ENCODE peak calls at places on chromosomes 1 and 21, in seven cellular contexts. L, H, E, I, O, Y and G are unnamed samples.

GRCh38 chr1:22295856-22296255 is 153.0 kb upstream of the WNT4 start:
- DNase-seq in I (no peak), H (no peak), L (no peak), Y (no peak), E (no peak), O (no peak), G (peak)

GRCh38 chr1:167456926-167457325 is 61.4 kb downstream of the CD247 start:
- DNase-seq in O (no peak), L (no peak), I (no peak), E (no peak), H (no peak), Y (no peak), G (no peak)

GRCh38 chr1:203577874-203578464 is 48.7 kb upstream of the ATP2B4 start:
- DNase-seq in Y (no peak), L (no peak), O (no peak), I (no peak), E (no peak), H (no peak), G (no peak)

GRCh38 chr21:41098076-41098475 is 69.9 kb upstream of the BACE2 start:
- DNase-seq in E (no peak), L (no peak), H (no peak), I (no peak), Y (no peak), O (no peak), G (no peak)

GRCh38 chr1:159179906-159180305 is 8.5 kb downstream of the CADM3 start:
- DNase-seq in E (no peak), H (no peak), I (no peak), O (no peak), Y (no peak), L (no peak), G (no peak)

GRCh38 chr1:101174722-101175121 is 62.1 kb upstream of the S1PR1 start:
- DNase-seq in E (no peak), I (peak), H (no peak), O (no peak), Y (peak), L (no peak), G (no peak)

GRCh38 chr1:25773441-25774125 is 26.4 kb upstream of the SELENON start:
- DNase-seq in E (no peak), L (peak), O (no peak), H (peak), I (no peak), Y (no peak), G (no peak)

GRCh38 chr1:218813247-218813646 is 360.4 kb upstream of the LYPLAL1 start:
- DNase-seq in O (no peak), L (no peak), I (peak), E (no peak), Y (no peak), H (no peak), G (no peak)

GRCh38 chr1:110370827-110371226 is 20.0 kb downstream of the SLC16A4 start:
- DNase-seq in Y (peak), I (peak), H (no peak), O (no peak), L (no peak), E (no peak), G (no peak)

GRCh38 chr1:170959385-170959784 is 24.1 kb downstream of the MROH9 start:
- DNase-seq in O (no peak), L (no peak), Y (no peak), H (no peak), I (no peak), E (no peak), G (no peak)

GRCh38 chr1:52237430-52237829 is 95.5 kb downstream of the ZFYVE9 start:
- DNase-seq in I (peak), L (no peak), Y (no peak), E (no peak), O (no peak), H (no peak), G (no peak)

GRCh38 chr1:174428033-174428432 is 19.7 kb upstream of the GPR52 start:
- DNase-seq in E (no peak), I (peak), Y (no peak), H (no peak), O (no peak), L (no peak), G (no peak)

GRCh38 chr1:31795801-31796621 is 19.8 kb downstream of the SPOCD1 start:
- DNase-seq in E (peak), I (peak), L (no peak), O (no peak), Y (no peak), H (peak), G (peak)

GRCh38 chr1:17627239-17628052 is 87.9 kb downstream of the ARHGEF10L start:
- DNase-seq in Y (no peak), I (no peak), H (no peak), E (no peak), O (no peak), L (no peak), G (no peak)

GRCh38 chr1:179369751-179370341 is 4.1 kb downstream of the AXDND1 start:
- DNase-seq in O (no peak), L (peak), Y (peak), E (no peak), H (peak), I (peak), G (no peak)

GRCh38 chr1:209567788-209568187 is 15.7 kb upstream of the CAMK1G start:
- DNase-seq in L (no peak), H (no peak), Y (no peak), E (no peak), I (peak), O (no peak), G (no peak)

GRCh38 chr1:223714421-223714724 is 2.0 kb downstream of the CAPN2 start:
- DNase-seq in L (no peak), Y (no peak), I (no peak), E (no peak), O (no peak), H (peak), G (no peak)

GRCh38 chr1:42936309-42937078 is 22.2 kb downstream of the SLC2A1 start:
- DNase-seq in I (peak), O (peak), Y (no peak), H (peak), E (peak), L (no peak), G (peak)

GRCh38 chr1:65894738-65895605 is 102.3 kb downstream of the PDE4B start:
- DNase-seq in Y (no peak), H (no peak), L (no peak), I (no peak), O (no peak), E (no peak), G (no peak)

GRCh38 chr1:72516264-72516663 is 233.9 kb upstream of the NEGR1 start:
- DNase-seq in I (peak), O (no peak), H (no peak), L (no peak), Y (no peak), E (no peak), G (no peak)

GRCh38 chr1:52056937-52057231 is 789 bp downstream of the BTF3L4 start:
- DNase-seq in O (no peak), E (no peak), Y (no peak), H (no peak), L (no peak), I (no peak), G (no peak)

GRCh38 chr1:64906447-64906846 is 59.9 kb downstream of the JAK1 start:
- DNase-seq in I (no peak), H (no peak), Y (no peak), E (no peak), L (no peak), O (no peak), G (no peak)

GRCh38 chr1:20376880-20377494 is 86.3 kb downstream of the VWA5B1 start:
- DNase-seq in O (no peak), H (peak), L (peak), E (peak), I (peak), Y (peak), G (no peak)

GRCh38 chr1:84726593-84727275 is 36.5 kb upstream of the SSX2IP start:
- DNase-seq in H (no peak), E (no peak), L (no peak), Y (no peak), O (no peak), I (peak), G (no peak)

GRCh38 chr1:247165674-247166073 is 6.1 kb downstream of the ZNF124 start:
- DNase-seq in H (no peak), I (no peak), O (no peak), Y (no peak), E (no peak), L (no peak), G (no peak)

GRCh38 chr1:27831568-27832410 is 1.2 kb downstream of the PPP1R8 start:
- DNase-seq in I (no peak), L (no peak), Y (no peak), E (no peak), O (no peak), H (no peak), G (no peak)

GRCh38 chr1:212401838-212402582 is 12.7 kb downstream of the PACC1 start:
- DNase-seq in I (peak), H (no peak), Y (no peak), L (no peak), E (no peak), O (no peak), G (no peak)

GRCh38 chr1:67719329-67720196 is 34.6 kb downstream of the GADD45A start:
- DNase-seq in L (no peak), I (no peak), O (no peak), Y (no peak), E (no peak), H (no peak), G (no peak)

GRCh38 chr1:232226197-232226681 is 403.7 kb downstream of the SIPA1L2 start:
- DNase-seq in I (peak), E (no peak), H (no peak), L (no peak), Y (no peak), O (no peak), G (no peak)

GRCh38 chr1:203395746-203396145 is 44.8 kb upstream of the FMOD start:
- DNase-seq in L (no peak), I (peak), H (no peak), Y (no peak), E (no peak), O (no peak), G (no peak)

GRCh38 chr1:237411621-237412020 is 369.6 kb downstream of the RYR2 start:
- DNase-seq in Y (no peak), E (no peak), H (no peak), O (no peak), I (no peak), L (no peak), G (no peak)

GRCh38 chr21:34845521-34846213 is 176.9 kb downstream of the CLIC6 start:
- DNase-seq in I (peak), E (no peak), L (no peak), Y (peak), O (peak), H (peak), G (no peak)

GRCh38 chr1:94514095-94514727 is 27.3 kb downstream of the F3 start:
- DNase-seq in L (peak), I (peak), Y (peak), E (no peak), H (no peak), O (no peak), G (no peak)

GRCh38 chr1:109249654-109250401 is 489 bp downstream of the CELSR2 start:
- DNase-seq in L (no peak), Y (no peak), O (peak), E (peak), H (no peak), I (no peak), G (peak)

GRCh38 chr1:159857889-159858288 is 4.6 kb downstream of the VSIG8 start:
- DNase-seq in L (no peak), Y (no peak), E (no peak), I (no peak), H (no peak), O (no peak), G (no peak)

GRCh38 chr1:222028694-222029093 is 286.8 kb upstream of the DUSP10 start:
- DNase-seq in H (no peak), I (peak), E (no peak), Y (no peak), O (no peak), L (no peak), G (no peak)

DNA sequence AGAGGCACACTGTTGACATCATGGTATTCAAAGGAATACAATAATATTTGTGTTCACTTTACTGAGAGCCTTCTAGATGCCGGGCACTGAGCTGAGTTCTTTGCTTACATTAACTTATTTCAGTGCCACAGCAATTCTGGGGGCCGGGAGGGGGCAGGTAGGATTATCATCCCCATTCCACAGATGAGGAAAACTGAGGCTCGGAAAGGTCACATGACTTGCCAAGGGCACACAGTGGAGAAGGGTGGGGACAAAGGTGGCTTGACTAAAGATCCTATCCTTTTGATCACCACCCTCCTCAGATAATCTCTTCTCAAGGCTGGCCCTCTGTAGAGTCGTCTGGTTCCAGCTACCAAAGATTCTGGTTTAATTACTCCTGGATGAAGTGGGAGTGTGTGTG is 38.7 kb downstream of the KAZN start:
- DNase-seq in I (no peak), E (no peak), H (no peak), O (no peak), L (no peak), Y (no peak), G (no peak)
- TF ChIP-seq CTCF in I (no peak), E (no peak), H (no peak), O (no peak), L (no peak), Y (no peak), G (no peak)

GRCh38 chr1:245025525-245025924 is 129.3 kb upstream of the KIF26B start:
- DNase-seq in E (no peak), I (no peak), L (no peak), Y (no peak), H (no peak), O (no peak), G (no peak)

GRCh38 chr1:245023222-245023621 is 131.6 kb upstream of the KIF26B start:
- DNase-seq in Y (no peak), O (no peak), I (no peak), E (no peak), H (no peak), L (no peak), G (no peak)

GRCh38 chr1:245016700-245017099 is 138.1 kb upstream of the KIF26B start:
- DNase-seq in E (no peak), Y (no peak), L (no peak), I (no peak), H (no peak), O (no peak), G (no peak)

GRCh38 chr1:245014247-245015029 is 140.3 kb upstream of the KIF26B start:
- DNase-seq in H (no peak), E (no peak), Y (no peak), O (no peak), L (no peak), I (no peak), G (no peak)

GRCh38 chr1:245019904-245020486 is 134.8 kb upstream of the KIF26B start:
- DNase-seq in L (no peak), I (no peak), Y (no peak), H (no peak), O (no peak), E (no peak), G (no peak)
- H3K27ac ChIP-seq in L (no peak), I (no peak), Y (no peak), H (no peak), O (no peak), E (no peak), G (no peak)

DNA sequence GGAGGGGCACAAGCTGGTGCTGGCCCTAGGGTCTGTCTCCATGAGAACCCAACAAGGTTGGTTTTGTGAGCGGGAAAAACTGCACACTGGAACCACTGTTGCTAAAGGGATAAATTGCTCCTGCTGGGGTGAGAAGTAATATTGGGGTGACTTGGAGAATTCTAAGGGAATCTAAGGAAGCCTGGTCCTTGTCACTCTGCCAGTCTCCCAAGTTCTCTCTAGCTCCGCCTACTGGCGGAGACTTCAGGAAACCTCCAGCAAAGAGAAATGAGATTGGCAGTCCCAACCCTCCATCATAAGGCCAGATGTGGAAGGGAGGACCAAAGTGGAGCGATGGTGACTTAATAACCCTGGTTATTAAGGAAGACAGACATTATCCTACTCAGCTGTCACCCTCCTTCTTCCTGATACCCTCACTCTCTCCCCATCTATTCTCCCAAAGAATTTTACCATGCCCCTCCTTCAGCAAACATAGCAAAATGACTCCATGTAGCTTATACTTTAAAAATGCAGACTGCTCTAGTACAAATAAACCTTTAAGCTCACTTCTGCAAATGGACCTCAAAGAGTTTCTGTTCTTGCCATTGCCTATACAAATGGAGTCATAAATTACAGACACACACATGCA is 2.7 kb downstream of the LCE1F start:
- DNase-seq in Y (no peak), L (no peak), E (no peak), O (no peak), I (no peak), H (no peak), G (no peak)
- H3K4me3 ChIP-seq in Y (no peak), L (no peak), E (no peak), O (no peak), I (no peak), H (no peak), G (no peak)

GRCh38 chr1:41329662-41330587 is 31.3 kb upstream of the FOXO6 start:
- DNase-seq in I (no peak), L (no peak), H (no peak), Y (no peak), E (no peak), O (peak), G (no peak)

GRCh38 chr1:41331546-41331917 is 29.7 kb upstream of the FOXO6 start:
- DNase-seq in O (no peak), H (no peak), L (no peak), I (no peak), E (no peak), Y (no peak), G (no peak)

GRCh38 chr1:41328780-41329640 is 32.2 kb upstream of the FOXO6 start:
- DNase-seq in L (no peak), E (no peak), Y (no peak), O (no peak), H (no peak), I (no peak), G (no peak)

GRCh38 chr1:41333146-41333784 is 28.0 kb upstream of the FOXO6 start:
- DNase-seq in I (peak), E (no peak), O (no peak), Y (no peak), L (no peak), H (no peak), G (peak)

DNA sequence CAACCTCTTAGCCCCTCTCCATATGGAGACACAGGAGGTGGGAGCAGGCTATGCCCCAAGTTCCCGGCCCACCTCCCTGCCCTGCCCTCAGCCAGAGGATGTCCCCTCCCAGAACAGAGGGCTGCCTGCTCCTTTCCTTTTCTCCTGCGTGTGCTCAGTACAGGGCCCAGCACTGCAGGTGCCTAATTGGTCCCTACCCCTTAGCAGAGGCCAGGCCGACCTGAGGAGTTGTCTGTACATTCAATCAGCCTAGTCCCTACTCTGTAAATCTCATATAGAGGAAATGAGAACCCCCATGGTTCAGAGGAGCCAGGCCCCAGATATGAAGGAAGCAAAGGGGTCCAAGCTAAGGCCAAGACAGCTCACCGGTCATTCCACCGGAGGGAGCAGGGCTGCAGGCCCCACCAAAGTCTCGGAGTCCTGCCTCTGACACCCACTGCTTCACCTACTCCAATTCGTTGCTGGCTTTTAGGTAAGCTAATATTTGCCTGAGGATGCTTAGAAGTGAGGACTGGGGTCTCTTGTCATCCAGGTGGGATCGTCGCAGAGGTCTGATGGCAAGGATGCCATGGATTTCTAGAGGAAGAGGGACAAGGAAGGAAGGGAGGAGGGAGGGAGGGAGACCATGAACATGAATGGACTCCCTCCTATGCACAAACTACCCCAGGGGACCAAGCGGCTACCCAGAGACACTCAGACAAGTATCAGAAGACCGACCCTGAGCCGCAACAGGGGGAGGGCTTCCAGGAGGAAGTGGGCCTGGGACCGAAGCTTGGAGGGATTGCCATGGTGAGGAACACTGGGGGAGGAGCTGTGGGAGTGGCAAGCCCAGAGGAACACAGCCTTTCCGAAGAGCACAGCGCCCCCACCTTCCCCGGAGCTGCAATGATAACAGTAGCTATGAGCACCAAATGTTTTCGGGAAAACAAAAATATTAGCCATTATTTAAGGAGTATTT is 30.4 kb upstream of the FOXO6 start:
- DNase-seq in H (no peak), Y (no peak), E (no peak), I (no peak), L (no peak), O (peak), G (peak)
- TF ChIP-seq CTCF in H (no peak), Y (peak), E (no peak), I (peak), L (no peak), O (no peak), G (no peak)

GRCh38 chr1:234395297-234395696 is 22.0 kb downstream of the COA6 start:
- DNase-seq in H (no peak), O (no peak), L (no peak), I (no peak), E (no peak), Y (no peak), G (no peak)

GRCh38 chr1:234396871-234397270 is 23.6 kb downstream of the COA6 start:
- DNase-seq in E (no peak), L (no peak), O (no peak), I (no peak), Y (no peak), H (no peak), G (no peak)

GRCh38 chr1:234396092-234396491 is 22.8 kb downstream of the COA6 start:
- DNase-seq in I (no peak), H (no peak), E (no peak), O (no peak), Y (no peak), L (no peak), G (no peak)

GRCh38 chr1:234398849-234399381 is 25.7 kb downstream of the COA6 start:
- DNase-seq in L (no peak), H (no peak), E (no peak), I (peak), Y (no peak), O (no peak), G (no peak)

GRCh38 chr1:234397732-234398131 is 24.5 kb downstream of the COA6 start:
- DNase-seq in E (no peak), Y (no peak), I (no peak), L (no peak), O (no peak), H (no peak), G (no peak)
- H3K27ac ChIP-seq in E (no peak), Y (no peak), I (no peak), L (no peak), O (no peak), H (no peak), G (no peak)